ENCODE peak calls at places on chromosome 22, in four cellular contexts. One of them, this sample, is unnamed. For H3K36me3, the result is how much of the 10 kb centered on the place peaks cover.

GRCh38 chr22:43331698-43332097 is 11.5 kb downstream of the SCUBE1 start:
- DNase-seq in sigmoid colon: no peak
- DNase-seq in suprapubic skin: no peak
- DNase-seq in spleen: no peak
- DNase-seq in this sample: no peak

GRCh38 chr22:27867114-27867957 is 51.7 kb downstream of the PITPNB start:
- DNase-seq in spleen: no peak
- DNase-seq in sigmoid colon: no peak
- DNase-seq in suprapubic skin: no peak
- DNase-seq in this sample: no peak

GRCh38 chr22:24503137-24503850 is 8.2 kb downstream of the UPB1 start:
- DNase-seq in spleen: peak
- DNase-seq in sigmoid colon: no peak
- DNase-seq in suprapubic skin: peak
- DNase-seq in this sample: no peak

GRCh38 chr22:46547179-46547882 is 9.9 kb upstream of the CELSR1 start:
- DNase-seq in suprapubic skin: no peak
- DNase-seq in spleen: peak
- DNase-seq in sigmoid colon: no peak
- DNase-seq in this sample: peak

GRCh38 chr22:29726512-29727247 is 6.9 kb downstream of the CABP7 start:
- DNase-seq in sigmoid colon: no peak
- DNase-seq in suprapubic skin: no peak
- DNase-seq in spleen: no peak
- DNase-seq in this sample: no peak

GRCh38 chr22:38921126-38921525 is 36.3 kb upstream of the APOBEC3A start:
- DNase-seq in sigmoid colon: no peak
- DNase-seq in suprapubic skin: no peak
- DNase-seq in spleen: no peak
- DNase-seq in this sample: no peak

GRCh38 chr22:20586403-20586745 is 79.0 kb downstream of the MED15 start:
- DNase-seq in spleen: peak
- DNase-seq in sigmoid colon: no peak
- DNase-seq in suprapubic skin: no peak
- DNase-seq in this sample: no peak

GRCh38 chr22:47147572-47147971 is 385.1 kb downstream of the TBC1D22A start:
- DNase-seq in suprapubic skin: no peak
- DNase-seq in sigmoid colon: no peak
- DNase-seq in spleen: no peak
- DNase-seq in this sample: no peak

GRCh38 chr22:40240671-40241070 is 62.9 kb downstream of the TNRC6B start:
- DNase-seq in spleen: no peak
- DNase-seq in sigmoid colon: no peak
- DNase-seq in suprapubic skin: no peak
- DNase-seq in this sample: no peak

GRCh38 chr22:24325105-24325757 is 54.6 kb downstream of the SPECC1L start:
- DNase-seq in suprapubic skin: no peak
- DNase-seq in sigmoid colon: no peak
- DNase-seq in spleen: no peak
- DNase-seq in this sample: no peak

GRCh38 chr22:48141301-48141700 is 1378.9 kb downstream of the TBC1D22A start:
- DNase-seq in sigmoid colon: no peak
- DNase-seq in spleen: no peak
- DNase-seq in suprapubic skin: no peak
- DNase-seq in this sample: no peak

GRCh38 chr22:38549106-38549884 is 20.7 kb downstream of the DMC1 start:
- DNase-seq in suprapubic skin: no peak
- DNase-seq in spleen: no peak
- DNase-seq in sigmoid colon: no peak
- DNase-seq in this sample: no peak

GRCh38 chr22:39246217-39246616 is 1.4 kb upstream of the PDGFB start:
- DNase-seq in suprapubic skin: no peak
- DNase-seq in spleen: no peak
- DNase-seq in sigmoid colon: no peak
- DNase-seq in this sample: no peak

GRCh38 chr22:29216873-29217666 is 11.4 kb downstream of the EMID1 start:
- DNase-seq in sigmoid colon: peak
- DNase-seq in suprapubic skin: no peak
- DNase-seq in spleen: peak
- DNase-seq in this sample: no peak

GRCh38 chr22:46931881-46932280 is 169.4 kb downstream of the TBC1D22A start:
- DNase-seq in spleen: no peak
- DNase-seq in sigmoid colon: no peak
- DNase-seq in suprapubic skin: peak
- DNase-seq in this sample: no peak

GRCh38 chr22:33034753-33035152 is 23.4 kb downstream of the SYN3 start:
- DNase-seq in suprapubic skin: peak
- DNase-seq in spleen: no peak
- DNase-seq in sigmoid colon: no peak
- DNase-seq in this sample: no peak

GRCh38 chr22:39256979-39257378 is 12.2 kb upstream of the PDGFB start:
- DNase-seq in sigmoid colon: no peak
- DNase-seq in suprapubic skin: no peak
- DNase-seq in spleen: no peak
- DNase-seq in this sample: no peak

GRCh38 chr22:47587361-47587760 is 824.9 kb downstream of the TBC1D22A start:
- DNase-seq in spleen: no peak
- DNase-seq in sigmoid colon: peak
- DNase-seq in suprapubic skin: peak
- DNase-seq in this sample: no peak

GRCh38 chr22:27113211-27114030 is 456.0 kb downstream of the MIAT start:
- DNase-seq in suprapubic skin: no peak
- DNase-seq in spleen: no peak
- DNase-seq in sigmoid colon: peak
- DNase-seq in this sample: peak

GRCh38 chr22:29382575-29383328 is 5.6 kb downstream of the AP1B1 start:
- DNase-seq in sigmoid colon: no peak
- DNase-seq in spleen: no peak
- DNase-seq in suprapubic skin: no peak
- DNase-seq in this sample: no peak

GRCh38 chr22:35684270-35684700 is 33.4 kb upstream of the APOL5 start:
- DNase-seq in suprapubic skin: no peak
- DNase-seq in sigmoid colon: no peak
- DNase-seq in spleen: no peak
- DNase-seq in this sample: no peak

GRCh38 chr22:35685731-35686130 is 31.9 kb upstream of the APOL5 start:
- DNase-seq in spleen: no peak
- DNase-seq in sigmoid colon: no peak
- DNase-seq in suprapubic skin: no peak
- DNase-seq in this sample: no peak

GRCh38 chr22:35687461-35687860 is 30.2 kb upstream of the APOL5 start:
- DNase-seq in suprapubic skin: no peak
- DNase-seq in spleen: no peak
- DNase-seq in sigmoid colon: no peak
- DNase-seq in this sample: no peak

GRCh38 chr22:35684732-35685131 is 32.9 kb upstream of the APOL5 start:
- DNase-seq in spleen: no peak
- DNase-seq in suprapubic skin: no peak
- DNase-seq in sigmoid colon: no peak
- DNase-seq in this sample: no peak

GRCh38 chr22:35686298-35686697 is 31.4 kb upstream of the APOL5 start:
- DNase-seq in suprapubic skin: no peak
- DNase-seq in sigmoid colon: no peak
- DNase-seq in spleen: no peak
- DNase-seq in this sample: no peak
- H3K4me3 ChIP-seq in suprapubic skin: no peak
- H3K4me3 ChIP-seq in sigmoid colon: no peak
- H3K4me3 ChIP-seq in spleen: no peak
- H3K4me3 ChIP-seq in this sample: no peak

GRCh38 chr22:37169947-37170688 is 17.9 kb downstream of the C1QTNF6 start:
- DNase-seq in suprapubic skin: peak
- DNase-seq in sigmoid colon: peak
- DNase-seq in spleen: peak
- DNase-seq in this sample: no peak
- H3K36me3 ChIP-seq in suprapubic skin: under half
- H3K36me3 ChIP-seq in sigmoid colon: under half
- H3K36me3 ChIP-seq in spleen: under half
- H3K36me3 ChIP-seq in this sample: under half

GRCh38 chr22:44996120-44996519 is 13.7 kb downstream of the PHF21B start:
- DNase-seq in suprapubic skin: no peak
- DNase-seq in spleen: no peak
- DNase-seq in sigmoid colon: no peak
- DNase-seq in this sample: no peak

GRCh38 chr22:44996648-44997047 is 13.2 kb downstream of the PHF21B start:
- DNase-seq in sigmoid colon: no peak
- DNase-seq in suprapubic skin: no peak
- DNase-seq in spleen: no peak
- DNase-seq in this sample: no peak

GRCh38 chr22:44994399-44995281 is 15.2 kb downstream of the PHF21B start:
- DNase-seq in sigmoid colon: no peak
- DNase-seq in spleen: no peak
- DNase-seq in suprapubic skin: no peak
- DNase-seq in this sample: no peak

GRCh38 chr22:44995282-44995597 is 14.6 kb downstream of the PHF21B start:
- DNase-seq in sigmoid colon: no peak
- DNase-seq in spleen: no peak
- DNase-seq in suprapubic skin: no peak
- DNase-seq in this sample: no peak

DNA sequence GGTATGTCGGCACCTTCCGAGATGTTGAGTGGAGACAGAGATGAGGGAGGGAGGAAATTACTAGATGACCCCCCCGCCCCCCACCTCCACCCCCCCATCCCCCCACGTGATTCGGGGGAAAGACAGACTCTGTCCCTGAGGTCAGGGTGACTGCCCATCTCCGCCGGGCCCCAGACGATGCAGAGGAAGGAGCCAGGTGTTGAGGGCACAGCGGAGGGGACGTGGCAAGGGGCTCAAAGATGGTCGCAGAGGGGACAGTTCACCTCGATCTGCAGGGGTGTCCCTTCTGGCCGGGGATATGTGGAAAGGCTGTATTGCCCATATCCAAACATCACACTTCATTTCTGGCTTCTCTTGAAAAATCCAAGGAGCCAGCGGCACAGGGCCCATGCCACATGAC is 14.1 kb downstream of the PHF21B start:
- DNase-seq in sigmoid colon: no peak
- DNase-seq in spleen: no peak
- DNase-seq in suprapubic skin: no peak
- DNase-seq in this sample: no peak
- TF ChIP-seq POLR2AphosphoS5 in sigmoid colon: no peak
- TF ChIP-seq POLR2AphosphoS5 in spleen: no peak
- TF ChIP-seq POLR2AphosphoS5 in suprapubic skin: no peak
- TF ChIP-seq POLR2AphosphoS5 in this sample: no peak

GRCh38 chr22:49473286-49473685 is 354.4 kb downstream of the BRD1 start:
- DNase-seq in suprapubic skin: peak
- DNase-seq in sigmoid colon: no peak
- DNase-seq in spleen: no peak
- DNase-seq in this sample: no peak
- H3K4me3 ChIP-seq in suprapubic skin: no peak
- H3K4me3 ChIP-seq in sigmoid colon: no peak
- H3K4me3 ChIP-seq in spleen: no peak
- H3K4me3 ChIP-seq in this sample: no peak

DNA sequence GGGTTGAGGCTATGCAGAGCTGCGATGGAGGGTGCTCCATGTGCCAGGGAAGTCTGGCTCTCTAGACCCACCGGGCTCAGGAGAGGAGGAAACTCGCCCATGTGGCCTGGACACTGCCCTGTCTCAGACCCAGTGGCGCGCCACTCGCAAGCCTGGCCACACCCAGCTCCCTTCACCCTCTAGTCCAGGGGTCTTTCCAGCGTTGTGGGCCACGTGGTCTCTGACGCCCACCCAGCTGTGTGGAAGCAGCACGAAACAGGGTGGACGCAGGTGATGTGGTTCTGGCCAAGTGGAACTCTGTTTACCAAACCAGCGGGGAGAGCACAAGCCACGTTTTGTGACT is 28.2 kb downstream of the PPIL2 start:
- DNase-seq in sigmoid colon: no peak
- DNase-seq in suprapubic skin: no peak
- DNase-seq in spleen: no peak
- DNase-seq in this sample: no peak
- H3K36me3 ChIP-seq in sigmoid colon: under half
- H3K36me3 ChIP-seq in suprapubic skin: half or more
- H3K36me3 ChIP-seq in spleen: half or more
- H3K36me3 ChIP-seq in this sample: under half

GRCh38 chr22:50216684-50217520 is 16.1 kb downstream of the SELENOO start:
- DNase-seq in sigmoid colon: peak
- DNase-seq in suprapubic skin: no peak
- DNase-seq in spleen: no peak
- DNase-seq in this sample: no peak

GRCh38 chr22:50217543-50218152 is 16.8 kb downstream of the SELENOO start:
- DNase-seq in sigmoid colon: no peak
- DNase-seq in suprapubic skin: no peak
- DNase-seq in spleen: no peak
- DNase-seq in this sample: no peak

GRCh38 chr22:50218153-50218995 is 17.6 kb downstream of the SELENOO start:
- DNase-seq in spleen: no peak
- DNase-seq in sigmoid colon: peak
- DNase-seq in suprapubic skin: no peak
- DNase-seq in this sample: no peak

GRCh38 chr22:50216161-50216683 is 15.4 kb downstream of the SELENOO start:
- DNase-seq in spleen: no peak
- DNase-seq in sigmoid colon: peak
- DNase-seq in suprapubic skin: no peak
- DNase-seq in this sample: no peak

GRCh38 chr22:50215297-50216049 is 14.7 kb downstream of the SELENOO start:
- DNase-seq in suprapubic skin: no peak
- DNase-seq in sigmoid colon: peak
- DNase-seq in spleen: no peak
- DNase-seq in this sample: no peak
- TF ChIP-seq POLR2AphosphoS5 in suprapubic skin: no peak
- TF ChIP-seq POLR2AphosphoS5 in sigmoid colon: no peak
- TF ChIP-seq POLR2AphosphoS5 in spleen: no peak
- TF ChIP-seq POLR2AphosphoS5 in this sample: no peak

DNA sequence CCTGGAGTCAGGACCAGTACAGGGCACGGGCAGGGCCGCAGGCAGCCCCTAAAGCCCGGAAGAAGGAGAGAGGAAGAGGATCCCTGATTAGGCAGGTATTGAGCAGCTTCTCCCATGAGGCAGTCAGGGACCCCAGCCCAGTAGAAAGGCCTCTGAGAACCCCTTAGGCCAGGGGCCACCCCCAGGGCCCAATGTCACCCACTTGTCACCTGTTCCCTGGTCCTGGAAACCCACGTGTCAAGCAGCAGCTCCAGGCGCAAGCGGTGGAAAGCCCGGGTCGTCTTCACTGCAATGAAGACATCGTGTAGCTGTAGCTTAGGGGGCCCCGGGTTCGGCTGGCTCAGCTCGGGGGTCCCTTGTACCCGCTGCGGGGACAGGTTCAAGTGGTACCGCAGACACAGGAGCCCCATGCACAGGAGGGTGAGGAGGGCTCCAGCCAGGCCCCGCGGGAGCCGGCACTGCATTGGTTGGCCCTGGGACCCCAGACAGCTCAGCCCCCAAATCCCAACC is 415 bp downstream of the MFNG start:
- DNase-seq in spleen: peak
- DNase-seq in sigmoid colon: no peak
- DNase-seq in suprapubic skin: no peak
- DNase-seq in this sample: no peak
- H3K4me3 ChIP-seq in spleen: peak
- H3K4me3 ChIP-seq in sigmoid colon: peak
- H3K4me3 ChIP-seq in suprapubic skin: peak
- H3K4me3 ChIP-seq in this sample: peak